ENCODE peak calls at places on chromosomes 13 and 19, in six cellular contexts. One of them, this sample, is unnamed.

GRCh38 chr19:8391274-8392016 is 1.3 kb downstream of the RAB11B start:
- DNase-seq in Karpas-422: no peak
- DNase-seq in mammary epithelial cell: no peak
- DNase-seq in upper lobe of left lung: peak
- DNase-seq in sigmoid colon: peak
- DNase-seq in RWPE2: no peak
- DNase-seq in this sample: peak

GRCh38 chr13:46603165-46603603 is 50.2 kb downstream of the LRCH1 start:
- DNase-seq in Karpas-422: no peak
- DNase-seq in mammary epithelial cell: no peak
- DNase-seq in upper lobe of left lung: no peak
- DNase-seq in RWPE2: no peak
- DNase-seq in sigmoid colon: no peak
- DNase-seq in this sample: no peak

GRCh38 chr19:13091400-13092161 is 11.1 kb downstream of the LYL1 start:
- DNase-seq in Karpas-422: no peak
- DNase-seq in upper lobe of left lung: no peak
- DNase-seq in mammary epithelial cell: no peak
- DNase-seq in sigmoid colon: peak
- DNase-seq in RWPE2: peak
- DNase-seq in this sample: no peak

GRCh38 chr19:55304279-55304978 is 20.6 kb downstream of the BRSK1 start:
- DNase-seq in mammary epithelial cell: peak
- DNase-seq in upper lobe of left lung: peak
- DNase-seq in RWPE2: no peak
- DNase-seq in sigmoid colon: no peak
- DNase-seq in Karpas-422: peak
- DNase-seq in this sample: no peak

GRCh38 chr13:85995788-85996418 is 196.7 kb upstream of the SLITRK6 start:
- DNase-seq in sigmoid colon: no peak
- DNase-seq in upper lobe of left lung: no peak
- DNase-seq in Karpas-422: no peak
- DNase-seq in mammary epithelial cell: no peak
- DNase-seq in RWPE2: no peak
- DNase-seq in this sample: no peak

GRCh38 chr19:53076984-53077383 is 26.2 kb downstream of the ZNF160 start:
- DNase-seq in Karpas-422: peak
- DNase-seq in mammary epithelial cell: no peak
- DNase-seq in upper lobe of left lung: no peak
- DNase-seq in RWPE2: no peak
- DNase-seq in sigmoid colon: peak
- DNase-seq in this sample: no peak

GRCh38 chr13:39254606-39255005 is 216.3 kb downstream of the NHLRC3 start:
- DNase-seq in sigmoid colon: no peak
- DNase-seq in Karpas-422: no peak
- DNase-seq in RWPE2: no peak
- DNase-seq in mammary epithelial cell: no peak
- DNase-seq in upper lobe of left lung: no peak
- DNase-seq in this sample: no peak

GRCh38 chr19:33193269-33193863 is 764 bp upstream of the LRP3 start:
- DNase-seq in mammary epithelial cell: no peak
- DNase-seq in upper lobe of left lung: no peak
- DNase-seq in sigmoid colon: no peak
- DNase-seq in Karpas-422: no peak
- DNase-seq in RWPE2: no peak
- DNase-seq in this sample: peak

GRCh38 chr19:3378352-3379146 is 12.2 kb downstream of the NFIC start:
- DNase-seq in upper lobe of left lung: no peak
- DNase-seq in mammary epithelial cell: no peak
- DNase-seq in sigmoid colon: no peak
- DNase-seq in Karpas-422: no peak
- DNase-seq in RWPE2: no peak
- DNase-seq in this sample: no peak

GRCh38 chr19:42064432-42064831 is 5.6 kb downstream of the GRIK5 start:
- DNase-seq in Karpas-422: no peak
- DNase-seq in upper lobe of left lung: no peak
- DNase-seq in sigmoid colon: no peak
- DNase-seq in RWPE2: no peak
- DNase-seq in mammary epithelial cell: no peak
- DNase-seq in this sample: no peak

GRCh38 chr19:33468361-33469170 is 53.0 kb downstream of the PEPD start:
- DNase-seq in mammary epithelial cell: no peak
- DNase-seq in sigmoid colon: no peak
- DNase-seq in upper lobe of left lung: peak
- DNase-seq in Karpas-422: no peak
- DNase-seq in RWPE2: no peak
- DNase-seq in this sample: peak

GRCh38 chr19:1884719-1885334 is 469 bp downstream of the ABHD17A start:
- DNase-seq in sigmoid colon: no peak
- DNase-seq in Karpas-422: peak
- DNase-seq in upper lobe of left lung: no peak
- DNase-seq in mammary epithelial cell: no peak
- DNase-seq in RWPE2: no peak
- DNase-seq in this sample: no peak

GRCh38 chr13:109844396-109844795 is 58.0 kb upstream of the IRS2 start:
- DNase-seq in Karpas-422: no peak
- DNase-seq in sigmoid colon: peak
- DNase-seq in RWPE2: no peak
- DNase-seq in mammary epithelial cell: peak
- DNase-seq in upper lobe of left lung: no peak
- DNase-seq in this sample: no peak

GRCh38 chr13:25890671-25891212 is 161.1 kb downstream of the SHISA2 start:
- DNase-seq in RWPE2: no peak
- DNase-seq in upper lobe of left lung: no peak
- DNase-seq in mammary epithelial cell: peak
- DNase-seq in sigmoid colon: no peak
- DNase-seq in Karpas-422: no peak
- DNase-seq in this sample: no peak

GRCh38 chr19:42254850-42255765 is at the start of gene ERF:
- DNase-seq in upper lobe of left lung: peak
- DNase-seq in mammary epithelial cell: peak
- DNase-seq in sigmoid colon: peak
- DNase-seq in Karpas-422: peak
- DNase-seq in RWPE2: peak
- DNase-seq in this sample: peak

GRCh38 chr19:54325194-54325621 is 12.2 kb upstream of the LILRA5 start:
- DNase-seq in mammary epithelial cell: peak
- DNase-seq in upper lobe of left lung: no peak
- DNase-seq in sigmoid colon: no peak
- DNase-seq in RWPE2: no peak
- DNase-seq in Karpas-422: peak
- DNase-seq in this sample: peak

GRCh38 chr13:106649495-106649894 is 81.6 kb upstream of the ARGLU1 start:
- DNase-seq in sigmoid colon: no peak
- DNase-seq in mammary epithelial cell: peak
- DNase-seq in Karpas-422: no peak
- DNase-seq in RWPE2: no peak
- DNase-seq in upper lobe of left lung: no peak
- DNase-seq in this sample: no peak

GRCh38 chr13:80083097-80083429 is 257.9 kb downstream of the SPRY2 start:
- DNase-seq in RWPE2: no peak
- DNase-seq in Karpas-422: no peak
- DNase-seq in sigmoid colon: no peak
- DNase-seq in upper lobe of left lung: no peak
- DNase-seq in mammary epithelial cell: no peak
- DNase-seq in this sample: no peak
- H3K27ac ChIP-seq in RWPE2: peak
- H3K27ac ChIP-seq in Karpas-422: no peak
- H3K27ac ChIP-seq in sigmoid colon: no peak
- H3K27ac ChIP-seq in upper lobe of left lung: no peak
- H3K27ac ChIP-seq in mammary epithelial cell: no peak
- H3K27ac ChIP-seq in this sample: peak

GRCh38 chr19:44755219-44755618 is 6.7 kb downstream of the BCL3 start:
- DNase-seq in Karpas-422: no peak
- DNase-seq in upper lobe of left lung: no peak
- DNase-seq in mammary epithelial cell: no peak
- DNase-seq in RWPE2: no peak
- DNase-seq in sigmoid colon: no peak
- DNase-seq in this sample: no peak

GRCh38 chr19:44753932-44754742 is 5.6 kb downstream of the BCL3 start:
- DNase-seq in Karpas-422: peak
- DNase-seq in sigmoid colon: peak
- DNase-seq in mammary epithelial cell: peak
- DNase-seq in RWPE2: peak
- DNase-seq in upper lobe of left lung: peak
- DNase-seq in this sample: peak

GRCh38 chr19:44753619-44753931 is 5.1 kb downstream of the BCL3 start:
- DNase-seq in RWPE2: no peak
- DNase-seq in mammary epithelial cell: no peak
- DNase-seq in upper lobe of left lung: no peak
- DNase-seq in sigmoid colon: no peak
- DNase-seq in Karpas-422: no peak
- DNase-seq in this sample: no peak

GRCh38 chr19:44756089-44756562 is 7.6 kb downstream of the BCL3 start:
- DNase-seq in mammary epithelial cell: no peak
- DNase-seq in Karpas-422: no peak
- DNase-seq in sigmoid colon: no peak
- DNase-seq in RWPE2: no peak
- DNase-seq in upper lobe of left lung: no peak
- DNase-seq in this sample: no peak

DNA sequence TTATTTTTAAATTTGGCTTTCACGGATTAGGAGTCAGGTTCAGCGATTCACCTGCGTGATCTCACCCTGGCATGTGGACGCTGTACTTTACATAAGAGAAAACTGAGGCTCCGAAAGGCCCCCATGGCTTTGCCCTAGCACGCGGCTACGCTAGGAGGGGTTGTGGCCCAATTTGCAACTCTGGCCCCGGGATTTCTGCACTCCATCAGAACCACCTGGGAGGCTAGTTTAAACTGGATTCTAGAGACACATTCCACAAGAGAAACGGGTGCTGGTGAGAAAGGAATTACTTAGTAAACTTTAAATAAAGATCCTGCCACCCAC is 6.2 kb downstream of the BCL3 start:
- DNase-seq in RWPE2: no peak
- DNase-seq in upper lobe of left lung: no peak
- DNase-seq in Karpas-422: no peak
- DNase-seq in mammary epithelial cell: no peak
- DNase-seq in sigmoid colon: no peak
- DNase-seq in this sample: no peak
- H3K27ac ChIP-seq in RWPE2: peak
- H3K27ac ChIP-seq in upper lobe of left lung: peak
- H3K27ac ChIP-seq in Karpas-422: no peak
- H3K27ac ChIP-seq in mammary epithelial cell: peak
- H3K27ac ChIP-seq in sigmoid colon: peak
- H3K27ac ChIP-seq in this sample: peak

GRCh38 chr13:33185853-33186252 is 99.7 kb downstream of the STARD13 start:
- DNase-seq in upper lobe of left lung: no peak
- DNase-seq in Karpas-422: no peak
- DNase-seq in mammary epithelial cell: no peak
- DNase-seq in RWPE2: no peak
- DNase-seq in sigmoid colon: no peak
- DNase-seq in this sample: no peak
- H3K27ac ChIP-seq in upper lobe of left lung: no peak
- H3K27ac ChIP-seq in Karpas-422: no peak
- H3K27ac ChIP-seq in mammary epithelial cell: no peak
- H3K27ac ChIP-seq in RWPE2: peak
- H3K27ac ChIP-seq in sigmoid colon: peak
- H3K27ac ChIP-seq in this sample: no peak

DNA sequence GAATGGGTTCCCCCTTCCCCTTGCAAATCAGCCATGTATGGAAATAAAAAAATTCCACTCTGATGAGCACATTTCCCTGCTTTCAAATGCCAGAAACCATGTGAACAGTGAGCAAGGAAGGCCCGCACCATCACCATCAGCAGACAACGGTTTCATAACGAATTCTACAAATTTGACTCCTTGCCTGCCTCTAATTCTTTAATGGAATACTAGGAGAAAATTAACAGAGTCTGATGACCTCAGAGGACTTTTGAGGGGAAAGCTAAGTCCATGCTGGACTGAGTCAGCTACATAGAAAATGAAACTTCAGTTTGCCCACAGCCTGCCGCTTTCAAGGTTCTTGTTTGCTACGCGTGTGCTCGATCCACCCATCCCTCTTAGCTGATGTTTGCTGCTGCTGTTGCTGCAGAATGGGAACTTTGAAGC is 46.7 kb upstream of the KL start:
- DNase-seq in RWPE2: no peak
- DNase-seq in Karpas-422: no peak
- DNase-seq in sigmoid colon: no peak
- DNase-seq in mammary epithelial cell: no peak
- DNase-seq in upper lobe of left lung: no peak
- DNase-seq in this sample: no peak
- H3K27ac ChIP-seq in RWPE2: no peak
- H3K27ac ChIP-seq in Karpas-422: no peak
- H3K27ac ChIP-seq in sigmoid colon: peak
- H3K27ac ChIP-seq in mammary epithelial cell: no peak
- H3K27ac ChIP-seq in upper lobe of left lung: peak
- H3K27ac ChIP-seq in this sample: peak

GRCh38 chr13:99765869-99766268 is 205.7 kb downstream of the ZIC5 start:
- DNase-seq in RWPE2: no peak
- DNase-seq in Karpas-422: no peak
- DNase-seq in upper lobe of left lung: no peak
- DNase-seq in mammary epithelial cell: no peak
- DNase-seq in sigmoid colon: no peak
- DNase-seq in this sample: no peak
- H3K27ac ChIP-seq in RWPE2: no peak
- H3K27ac ChIP-seq in Karpas-422: peak
- H3K27ac ChIP-seq in upper lobe of left lung: no peak
- H3K27ac ChIP-seq in mammary epithelial cell: no peak
- H3K27ac ChIP-seq in sigmoid colon: no peak
- H3K27ac ChIP-seq in this sample: no peak

DNA sequence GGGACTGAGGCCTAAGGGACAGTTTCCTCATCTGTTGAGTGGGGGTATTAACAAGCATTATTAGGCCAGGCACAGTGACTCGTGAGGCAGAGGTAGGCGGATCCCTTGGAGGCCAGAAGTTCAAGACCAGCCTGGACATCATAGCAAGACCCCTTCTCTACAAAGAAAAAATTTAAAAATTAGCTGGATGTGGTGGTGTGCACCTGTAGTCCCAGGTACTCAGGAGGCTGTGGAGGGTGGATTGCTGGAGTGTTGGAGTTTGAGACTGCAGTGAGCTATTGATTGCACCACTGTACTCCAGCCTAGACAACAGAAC is 11.3 kb upstream of the FOSB start:
- DNase-seq in mammary epithelial cell: no peak
- DNase-seq in upper lobe of left lung: no peak
- DNase-seq in Karpas-422: no peak
- DNase-seq in sigmoid colon: no peak
- DNase-seq in RWPE2: no peak
- DNase-seq in this sample: no peak
- H3K27ac ChIP-seq in mammary epithelial cell: peak
- H3K27ac ChIP-seq in upper lobe of left lung: peak
- H3K27ac ChIP-seq in Karpas-422: no peak
- H3K27ac ChIP-seq in sigmoid colon: peak
- H3K27ac ChIP-seq in RWPE2: peak
- H3K27ac ChIP-seq in this sample: peak

DNA sequence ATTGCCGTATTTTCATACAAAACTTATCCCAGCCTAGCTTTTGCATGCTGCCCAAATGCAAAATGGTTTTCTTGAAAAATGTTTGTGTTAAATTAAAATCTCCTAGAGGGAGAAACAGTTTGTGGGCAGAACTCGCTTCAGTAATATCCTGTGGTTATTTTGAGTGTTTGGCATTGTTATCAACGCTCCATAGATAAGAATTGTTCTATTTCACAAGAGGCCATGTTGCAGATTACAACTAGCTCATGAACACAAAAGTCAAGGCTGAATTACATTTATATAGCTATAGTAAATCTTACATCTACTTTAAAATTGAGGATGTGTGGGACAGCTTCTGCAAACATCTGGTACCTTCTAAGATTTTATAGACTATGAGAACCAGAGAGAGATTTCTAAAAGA is 447.9 kb downstream of the DCT start:
- DNase-seq in Karpas-422: no peak
- DNase-seq in upper lobe of left lung: no peak
- DNase-seq in mammary epithelial cell: no peak
- DNase-seq in RWPE2: no peak
- DNase-seq in sigmoid colon: no peak
- DNase-seq in this sample: no peak
- H3K27ac ChIP-seq in Karpas-422: no peak
- H3K27ac ChIP-seq in upper lobe of left lung: no peak
- H3K27ac ChIP-seq in mammary epithelial cell: no peak
- H3K27ac ChIP-seq in RWPE2: no peak
- H3K27ac ChIP-seq in sigmoid colon: no peak
- H3K27ac ChIP-seq in this sample: no peak